ENCODE peak calls at places on chromosomes 16 and 17, in five cellular contexts. A is breast epithelium, I is GM23338, O is cardiac fibroblast, Y is transverse colon. C is an unnamed sample.

GRCh38 chr17:1058423-1059130 is 61.6 kb downstream of the TIMM22 start:
- DNase-seq in O (peak; percentile 40), A (no peak), I (peak; percentile 74), Y (peak; percentile 65), C (no peak)

GRCh38 chr17:82054351-82055022 is 2.8 kb downstream of the GPS1 start:
- DNase-seq in A (no peak), I (no peak), Y (no peak), O (no peak), C (no peak)

GRCh38 chr17:82497483-82498405 is 21.8 kb upstream of the FOXK2 start:
- DNase-seq in A (no peak), I (peak; percentile 59), O (peak; percentile 48), Y (peak; percentile 45), C (no peak)

GRCh38 chr17:60390881-60391418 is 983 bp downstream of the USP32 start:
- DNase-seq in A (no peak), I (no peak), O (peak; percentile 70), Y (peak; percentile 38), C (peak; percentile 27)

GRCh38 chr17:17032131-17032692 is 10.0 kb upstream of the MPRIP start:
- DNase-seq in A (peak; percentile 38), I (no peak), O (peak; percentile 81), Y (peak; percentile 64), C (peak; percentile 45)

GRCh38 chr17:83150369-83151055 is 71.1 kb downstream of the METRNL start:
- DNase-seq in I (no peak), A (peak; percentile 27), Y (no peak), O (no peak), C (no peak)

GRCh38 chr16:30805370-30806169 is 18.6 kb upstream of the ZNF629 start:
- DNase-seq in I (peak; percentile 89), O (peak; percentile 87), A (peak; percentile 83), Y (peak; percentile 90), C (no peak)

GRCh38 chr17:40024901-40025300 is 9.7 kb downstream of the CSF3 start:
- DNase-seq in I (no peak), Y (no peak), O (no peak), A (no peak), C (no peak)

GRCh38 chr16:81904320-81904719 is 107.0 kb downstream of the SDR42E1 start:
- DNase-seq in O (no peak), A (no peak), Y (no peak), I (no peak), C (no peak)

GRCh38 chr17:61813211-61813610 is 50.1 kb downstream of the BRIP1 start:
- DNase-seq in Y (no peak), O (no peak), I (no peak), A (no peak), C (no peak)

GRCh38 chr17:81391964-81392908 is 3.0 kb upstream of the BAHCC1 start:
- DNase-seq in O (peak; percentile 93), A (no peak), I (peak; percentile 42), Y (peak; percentile 46), C (peak; percentile 49)

GRCh38 chr17:2123467-2124251 is 68.8 kb downstream of the HIC1 start:
- DNase-seq in A (no peak), Y (peak; percentile 44), I (no peak), O (peak; percentile 71), C (no peak)

GRCh38 chr16:3458852-3459361 is 15.4 kb downstream of the NAA60 start:
- DNase-seq in O (peak; percentile 36), Y (peak; percentile 68), A (no peak), I (no peak), C (no peak)

GRCh38 chr17:80447790-80448189 is 28.6 kb downstream of the NPTX1 start:
- DNase-seq in A (no peak), O (no peak), I (no peak), Y (no peak), C (no peak)

GRCh38 chr17:83026311-83026811 is 53.0 kb upstream of the METRNL start:
- DNase-seq in I (no peak), O (no peak), A (no peak), Y (no peak), C (no peak)

GRCh38 chr17:13597723-13598347 is 3.9 kb downstream of the HS3ST3A1 start:
- DNase-seq in A (no peak), Y (peak; percentile 14), I (peak; percentile 46), O (peak; percentile 72), C (no peak)

GRCh38 chr17:75878174-75878998 is at the start of gene TRIM47:
- DNase-seq in O (peak; percentile 88), I (peak; percentile 77), Y (peak; percentile 78), A (no peak), C (no peak)

GRCh38 chr16:66434619-66435430 is 7.7 kb downstream of the BEAN1 start:
- DNase-seq in O (no peak), A (no peak), I (peak; percentile 77), Y (no peak), C (no peak)

GRCh38 chr17:70099884-70100283 is 24.9 kb downstream of the KCNJ16 start:
- DNase-seq in I (no peak), Y (no peak), A (no peak), O (no peak), C (no peak)

GRCh38 chr17:65163990-65164495 is 26.9 kb downstream of the RGS9 start:
- DNase-seq in Y (peak; percentile 42), O (peak; percentile 50), A (no peak), I (no peak), C (no peak)

GRCh38 chr16:29811896-29812665 is at the start of gene PRRT2:
- DNase-seq in A (no peak), I (peak; percentile 71), O (peak; percentile 52), Y (peak; percentile 64), C (no peak)

GRCh38 chr17:81514735-81515529 is 2.3 kb upstream of the ACTG1 start:
- DNase-seq in O (peak; percentile 88), Y (peak; percentile 90), A (peak; percentile 76), I (peak; percentile 84), C (peak; percentile 56)

GRCh38 chr17:59859444-59860025 is 33.2 kb downstream of the TUBD1 start:
- DNase-seq in I (no peak), O (peak; percentile 81), A (no peak), Y (no peak), C (no peak)

GRCh38 chr16:57349212-57350031 is 9.2 kb upstream of the CCL22 start:
- DNase-seq in I (no peak), O (no peak), Y (peak; percentile 32), A (no peak), C (no peak)

GRCh38 chr17:63975541-63976092 is 2.9 kb upstream of the SCN4A start:
- DNase-seq in Y (no peak), I (no peak), O (no peak), A (no peak), C (no peak)
- H3K4me3 ChIP-seq in Y (no peak overlapping the region), I (no peak overlapping the region), O (no peak overlapping the region), A (no peak overlapping the region), C (no peak overlapping the region)

DNA sequence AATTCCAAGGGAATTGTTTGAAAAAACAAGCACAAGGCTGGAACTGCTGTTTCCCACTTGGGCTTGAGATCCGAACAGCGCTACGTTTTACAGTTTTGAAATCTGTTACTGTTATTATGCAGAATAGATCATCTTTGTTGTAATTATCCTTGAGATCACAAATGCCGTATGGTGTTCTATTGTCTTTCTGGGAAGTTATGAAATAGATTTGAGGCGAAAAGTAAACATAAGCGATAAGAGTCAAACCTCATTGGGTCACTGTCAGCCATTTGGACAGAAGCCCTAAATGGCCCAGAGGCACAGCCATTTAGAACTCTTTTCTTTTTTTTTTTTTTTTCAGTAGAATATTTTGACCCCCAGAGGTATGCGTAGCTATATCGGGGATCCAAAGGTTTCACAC is 223.2 kb downstream of the IRX3 start:
- DNase-seq in A (no peak), Y (no peak), O (peak; percentile 41), I (no peak), C (no peak)
- H3K4me3 ChIP-seq in A (no peak overlapping the region), Y (no peak overlapping the region), O (no peak overlapping the region), I (no peak overlapping the region), C (no peak overlapping the region)

DNA sequence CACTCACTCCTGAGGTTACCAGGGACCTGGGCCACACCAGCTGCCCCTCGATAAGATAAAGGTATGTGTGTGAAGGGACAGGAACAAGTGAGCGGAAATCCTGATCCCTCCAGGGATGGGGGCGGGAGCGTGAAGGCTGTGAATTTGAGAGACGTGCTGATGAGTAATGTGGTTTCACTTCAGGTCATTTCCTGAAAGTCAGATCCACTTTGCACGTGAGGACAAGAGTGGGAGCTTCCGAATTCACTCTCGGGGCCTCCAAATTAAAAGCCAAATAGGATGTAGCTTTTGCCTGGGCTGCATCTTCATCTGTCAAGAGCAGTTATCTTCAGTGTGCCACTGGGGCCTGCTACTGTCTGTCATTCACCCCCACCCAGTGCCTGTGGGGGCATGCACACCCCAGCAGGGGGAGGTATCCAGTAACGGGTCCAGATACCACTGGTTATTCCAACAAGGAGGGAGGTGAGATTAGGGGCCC is 87.4 kb upstream of the LHX1 start:
- DNase-seq in I (no peak), A (no peak), Y (no peak), O (peak; percentile 72), C (peak; percentile 28)
- H3K4me3 ChIP-seq in I (no peak overlapping the region), A (no peak overlapping the region), Y (no peak overlapping the region), O (no peak overlapping the region), C (no peak overlapping the region)

GRCh38 chr16:8948831-8949230 is 14.9 kb downstream of the USP7 start:
- DNase-seq in Y (no peak), A (no peak), I (no peak), O (no peak), C (no peak)
- H3K4me3 ChIP-seq in Y (no peak overlapping the region), A (no peak overlapping the region), I (no peak overlapping the region), O (no peak overlapping the region), C (no peak overlapping the region)

DNA sequence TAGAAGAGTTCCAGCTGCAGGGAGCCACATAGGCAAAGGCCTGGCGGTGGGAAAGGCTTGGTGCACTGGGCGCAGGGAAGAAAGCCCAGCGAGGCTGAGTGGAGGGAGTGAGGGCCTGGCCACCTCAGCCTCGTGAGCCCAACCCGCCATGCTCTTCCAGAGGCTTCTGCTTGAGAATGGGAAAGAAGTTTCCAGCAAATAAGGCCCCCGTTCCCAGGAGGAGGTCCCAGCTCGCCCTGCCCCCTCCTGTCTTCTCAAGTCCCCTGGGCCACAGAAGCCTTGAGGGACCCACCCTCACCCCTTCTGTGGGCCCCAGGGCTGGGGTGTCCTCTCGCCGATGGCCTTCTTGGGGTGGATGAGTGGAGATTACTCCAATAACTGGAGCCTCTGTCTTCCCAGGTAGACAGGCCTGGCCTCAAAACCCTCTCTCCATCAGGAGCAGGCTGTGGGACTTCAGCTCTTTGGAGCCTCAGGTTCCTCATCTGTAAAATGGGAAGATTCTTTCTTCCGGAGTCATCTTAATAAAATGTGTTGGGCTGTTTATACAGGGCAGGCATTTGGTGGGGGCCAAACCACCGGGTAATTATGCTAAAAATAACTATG is 933 bp upstream of the SNN start:
- DNase-seq in Y (no peak), A (no peak), I (peak; percentile 48), O (no peak), C (no peak)
- H3K4me3 ChIP-seq in Y (no peak overlapping the region), A (no peak overlapping the region), I (peak overlapping the region; percentile 50), O (no peak overlapping the region), C (no peak overlapping the region)

GRCh38 chr17:78883533-78884131 is 19.4 kb downstream of the CEP295NL start:
- DNase-seq in Y (peak; percentile 58), A (peak; percentile 60), O (peak; percentile 99), I (peak; percentile 77), C (peak; percentile 93)
- H3K4me3 ChIP-seq in Y (no peak overlapping the region), A (peak overlapping the region; percentile 28), O (peak overlapping the region; percentile 39), I (peak overlapping the region; percentile 35), C (peak overlapping the region; percentile 31)

DNA sequence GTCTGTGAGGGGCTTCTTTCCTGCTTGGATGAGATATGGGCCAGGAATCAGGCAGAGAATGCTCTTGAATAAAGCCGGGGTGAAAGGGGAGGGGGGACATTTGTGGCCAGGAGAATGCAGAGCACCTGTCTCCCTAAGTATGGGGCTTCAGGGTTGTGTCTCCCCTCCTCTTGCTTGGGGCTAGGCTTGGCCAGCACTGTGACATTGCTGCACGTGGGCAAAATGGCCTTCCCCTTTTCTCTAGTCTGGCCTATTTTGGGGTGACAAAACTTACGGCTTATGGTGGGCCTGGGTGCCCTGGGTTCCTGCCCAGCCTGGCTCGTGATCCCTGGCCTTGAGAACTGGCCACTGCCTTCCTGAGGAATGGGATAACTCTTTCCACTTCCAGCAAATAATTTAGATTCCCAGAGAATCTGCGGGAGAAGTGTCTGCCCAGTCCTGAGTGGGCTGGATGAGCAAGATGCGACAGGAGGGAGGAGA is 5.6 kb downstream of the NFE2L1 start:
- DNase-seq in I (peak; percentile 45), Y (no peak), A (no peak), O (no peak), C (no peak)
- H3K4me3 ChIP-seq in I (peak overlapping the region; percentile 99), Y (no peak overlapping the region), A (peak overlapping the region; percentile 77), O (peak overlapping the region; percentile 67), C (peak overlapping the region; percentile 46)

C was measured in skeletal muscle cell.